ENCODE peak calls at places on chromosomes 5 and 9, in five cellular contexts. V, M, T, I and Z are unnamed samples.

GRCh38 chr5:79008362-79008761 is 23.3 kb upstream of the ARSB start:
- DNase-seq in I (no peak), V (no peak), M (no peak), T (no peak), Z (no peak)

GRCh38 chr5:157303667-157304327 is 37.9 kb downstream of the CYFIP2 start:
- DNase-seq in M (no peak), T (no peak), I (peak; percentile 65), V (no peak), Z (no peak)

GRCh38 chr5:176440932-176441706 is 7.1 kb upstream of the FAF2 start:
- DNase-seq in V (no peak), T (no peak), I (no peak), M (no peak), Z (no peak)

GRCh38 chr5:16886366-16886736 is 49.7 kb downstream of the MYO10 start:
- DNase-seq in T (no peak), V (peak; percentile 97), I (no peak), M (no peak), Z (no peak)

GRCh38 chr5:101084353-101084752 is 181.3 kb upstream of the ST8SIA4 start:
- DNase-seq in T (no peak), V (no peak), I (no peak), M (no peak), Z (no peak)

GRCh38 chr9:122051401-122052346 is 41.4 kb downstream of the TTLL11 start:
- DNase-seq in M (no peak), T (peak; percentile 25), V (peak; percentile 70), I (no peak), Z (no peak)

GRCh38 chr9:126287467-126287866 is 39.2 kb upstream of the MVB12B start:
- DNase-seq in I (no peak), V (no peak), T (no peak), M (no peak), Z (no peak)

GRCh38 chr9:13811876-13812275 is 502.1 kb downstream of the NFIB start:
- DNase-seq in T (no peak), V (no peak), M (no peak), I (no peak), Z (peak; percentile 41)

GRCh38 chr9:93026640-93027039 is 31.9 kb upstream of the SUSD3 start:
- DNase-seq in I (no peak), V (no peak), T (no peak), M (no peak), Z (no peak)

GRCh38 chr9:26753971-26754370 is 138.6 kb downstream of the CAAP1 start:
- DNase-seq in V (no peak), I (no peak), M (no peak), T (no peak), Z (no peak)

GRCh38 chr9:130689572-130689936 is 4.0 kb upstream of the EXOSC2 start:
- DNase-seq in M (no peak), V (no peak), T (no peak), I (no peak), Z (no peak)

GRCh38 chr9:131747352-131747751 is 7.5 kb upstream of the RAPGEF1 start:
- DNase-seq in M (peak; percentile 67), I (no peak), V (no peak), T (peak; percentile 70), Z (peak; percentile 73)

GRCh38 chr5:97019435-97020117 is 83.7 kb downstream of the LNPEP start:
- DNase-seq in V (no peak), I (no peak), T (peak; percentile 39), M (no peak), Z (peak; percentile 7)

GRCh38 chr9:121463026-121463827 is 36.4 kb downstream of the GGTA1 start:
- DNase-seq in M (peak; percentile 2), T (peak; percentile 38), I (peak; percentile 19), V (no peak), Z (peak; percentile 14)